ENCODE peak calls at places on chromosomes 13 and 19, in seven cellular contexts. U is adrenal gland, L is Peyer's patch, D is GM23338, V is gastrocnemius medialis, M is upper lobe of right lung, A is right cardiac atrium. J is an unnamed sample.

GRCh38 chr13:24138911-24139310 is 21.6 kb upstream of the SPATA13 start:
- DNase-seq in L (no peak), V (no peak), A (no peak), M (no peak), D (no peak), U (no peak), J (no peak)

GRCh38 chr13:28077231-28077630 is 23.1 kb downstream of the FLT3 start:
- DNase-seq in L (no peak), A (no peak), M (no peak), D (no peak), U (no peak), V (no peak), J (no peak)

GRCh38 chr19:37654118-37654517 is 1.1 kb downstream of the ZFP30 start:
- DNase-seq in U (no peak), M (no peak), D (no peak), L (no peak), V (no peak), A (no peak), J (no peak)

GRCh38 chr13:47499358-47500150 is 501.5 kb downstream of the SUCLA2 start:
- DNase-seq in D (no peak), A (no peak), L (no peak), V (no peak), U (no peak), M (no peak), J (peak)

GRCh38 chr19:30587869-30588268 is 215.7 kb downstream of the ZNF536 start:
- DNase-seq in A (no peak), V (no peak), U (no peak), D (no peak), L (no peak), M (no peak), J (no peak)

GRCh38 chr19:57558525-57558924 is 1.1 kb downstream of the ZNF550 start:
- DNase-seq in A (no peak), D (peak), M (no peak), U (no peak), V (no peak), L (no peak), J (no peak)

GRCh38 chr13:24630851-24631341 is 49.3 kb upstream of the ATP12A start:
- DNase-seq in M (no peak), V (no peak), L (no peak), A (no peak), D (no peak), U (no peak), J (peak)

GRCh38 chr13:99959538-99960230 is 11.9 kb downstream of the ZIC5 start:
- DNase-seq in D (peak), V (no peak), A (no peak), M (no peak), L (no peak), U (no peak), J (no peak)

GRCh38 chr13:34654682-34655081 is 287.4 kb upstream of the NBEA start:
- DNase-seq in V (no peak), L (no peak), U (no peak), M (no peak), A (no peak), D (no peak), J (no peak)

DNA sequence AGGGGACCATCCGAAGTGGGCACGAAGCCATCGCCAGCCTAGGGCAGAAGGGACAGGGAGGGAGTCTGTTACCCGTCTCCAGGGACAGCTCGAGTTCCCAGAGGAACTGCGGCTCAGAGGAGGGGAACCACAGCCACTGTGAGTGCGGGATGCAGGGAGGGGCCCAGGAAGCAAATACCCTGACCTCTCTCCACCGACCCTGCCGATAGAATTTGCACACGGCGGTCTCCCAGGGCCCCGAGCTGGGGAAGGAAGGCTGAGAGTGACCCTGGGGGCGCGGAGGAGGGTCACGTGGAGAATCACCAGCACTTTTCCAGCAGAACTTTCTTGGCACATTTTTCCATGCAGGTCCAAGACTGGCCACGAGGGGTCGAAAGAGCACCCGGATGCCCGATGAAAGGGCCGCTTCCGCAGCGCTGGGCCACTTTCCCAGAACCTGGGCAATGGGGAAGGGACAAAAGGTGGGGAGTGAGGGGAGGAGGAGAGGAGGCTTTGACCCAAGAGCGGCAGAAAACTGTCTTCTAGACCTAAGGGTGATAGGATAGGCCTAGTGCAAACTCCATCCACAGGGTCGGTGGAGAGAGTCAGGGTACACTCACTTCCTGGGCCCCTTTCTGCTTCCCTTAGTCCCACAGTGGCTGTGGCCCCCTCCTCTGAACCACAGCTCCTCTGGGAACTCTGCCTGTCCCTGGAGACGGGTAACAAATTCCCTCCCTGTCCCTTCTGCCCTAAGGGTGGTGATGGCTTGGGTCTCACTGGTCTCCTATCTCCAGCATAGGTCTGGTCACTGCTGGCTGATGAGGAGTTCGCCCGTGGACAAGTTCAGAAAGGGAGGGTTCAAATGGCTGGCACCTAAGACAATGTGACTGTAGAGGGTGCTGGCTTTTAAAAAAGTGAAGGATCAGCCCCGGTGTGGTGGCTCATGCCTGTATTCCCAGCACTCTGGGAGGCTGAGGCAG is 5.3 kb upstream of the GPR4 start:
- DNase-seq in A (peak), V (peak), L (peak), D (peak), U (peak), M (peak), J (no peak)
- H3K4me3 ChIP-seq in A (no peak), V (peak), L (no peak), D (peak), U (peak), M (peak), J (peak)

GRCh38 chr13:62019858-62020257 is 604.2 kb upstream of the PCDH20 start:
- DNase-seq in A (no peak), L (no peak), U (no peak), M (no peak), D (no peak), V (no peak), J (no peak)

DNA sequence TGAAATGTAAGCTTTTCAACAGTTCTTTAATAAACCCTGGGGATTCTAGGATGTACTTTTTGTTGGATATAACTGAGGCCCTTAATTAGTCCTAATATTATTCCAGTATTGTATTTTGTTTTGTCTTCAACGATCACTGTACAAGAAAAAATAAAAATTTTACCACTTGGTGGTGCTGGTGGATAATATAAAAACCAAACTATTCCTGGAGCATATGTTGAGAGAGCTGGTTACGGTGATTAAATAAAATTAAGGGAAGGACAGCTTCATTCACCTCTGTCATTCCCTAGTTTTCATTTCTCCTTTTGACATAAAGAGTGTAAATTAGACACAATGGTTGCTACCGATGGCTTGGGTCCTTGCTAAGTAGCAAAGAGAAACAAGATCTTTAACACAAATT is 598.6 kb upstream of the PCDH20 start:
- DNase-seq in V (no peak), A (no peak), U (no peak), L (no peak), D (peak), M (no peak), J (no peak)
- H3K4me3 ChIP-seq in V (no peak), A (no peak), U (no peak), L (no peak), D (no peak), M (no peak), J (peak)

GRCh38 chr19:5987077-5987818 is 9.3 kb upstream of the RANBP3 start:
- DNase-seq in V (peak), U (peak), M (no peak), A (peak), L (peak), D (peak), J (peak)
- H3K4me3 ChIP-seq in V (peak), U (peak), M (peak), A (peak), L (peak), D (no peak), J (no peak)

DNA sequence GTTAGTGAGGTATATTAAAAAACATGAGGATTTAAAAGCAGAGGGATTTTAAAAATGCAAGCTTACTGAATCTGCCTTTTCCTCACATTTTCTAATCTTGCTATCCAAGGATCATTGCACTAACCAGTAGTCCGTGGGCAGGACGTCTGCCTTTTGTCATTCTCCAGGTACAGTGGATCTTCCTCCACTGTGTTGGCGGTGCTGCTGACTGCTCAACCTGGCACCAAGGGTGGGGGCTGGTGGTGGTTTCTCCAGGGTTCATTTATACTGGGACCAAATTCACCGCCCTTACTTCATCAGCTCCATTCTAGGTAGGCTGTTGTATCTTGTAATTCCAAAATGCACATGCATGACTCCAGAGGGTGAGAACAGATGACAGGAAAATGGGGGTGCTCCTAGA is 169.3 kb downstream of the STK24 start:
- DNase-seq in U (no peak), V (no peak), L (no peak), M (no peak), D (no peak), A (no peak), J (no peak)
- H3K4me3 ChIP-seq in U (no peak), V (no peak), L (no peak), M (no peak), D (no peak), A (no peak), J (no peak)

GRCh38 chr19:6751189-6751588 is 11.7 kb downstream of the TRIP10 start:
- DNase-seq in A (no peak), L (no peak), M (no peak), V (no peak), D (no peak), U (no peak), J (no peak)

GRCh38 chr19:6754653-6755463 is 12.4 kb downstream of the SH2D3A start:
- DNase-seq in V (no peak), U (no peak), D (no peak), M (no peak), A (peak), L (no peak), J (no peak)

GRCh38 chr19:6753178-6754031 is 13.8 kb downstream of the SH2D3A start:
- DNase-seq in L (peak), U (peak), M (peak), A (peak), V (peak), D (peak), J (no peak)

GRCh38 chr19:6754136-6754535 is 13.1 kb downstream of the SH2D3A start:
- DNase-seq in L (no peak), D (no peak), A (peak), U (no peak), M (peak), V (no peak), J (no peak)

DNA sequence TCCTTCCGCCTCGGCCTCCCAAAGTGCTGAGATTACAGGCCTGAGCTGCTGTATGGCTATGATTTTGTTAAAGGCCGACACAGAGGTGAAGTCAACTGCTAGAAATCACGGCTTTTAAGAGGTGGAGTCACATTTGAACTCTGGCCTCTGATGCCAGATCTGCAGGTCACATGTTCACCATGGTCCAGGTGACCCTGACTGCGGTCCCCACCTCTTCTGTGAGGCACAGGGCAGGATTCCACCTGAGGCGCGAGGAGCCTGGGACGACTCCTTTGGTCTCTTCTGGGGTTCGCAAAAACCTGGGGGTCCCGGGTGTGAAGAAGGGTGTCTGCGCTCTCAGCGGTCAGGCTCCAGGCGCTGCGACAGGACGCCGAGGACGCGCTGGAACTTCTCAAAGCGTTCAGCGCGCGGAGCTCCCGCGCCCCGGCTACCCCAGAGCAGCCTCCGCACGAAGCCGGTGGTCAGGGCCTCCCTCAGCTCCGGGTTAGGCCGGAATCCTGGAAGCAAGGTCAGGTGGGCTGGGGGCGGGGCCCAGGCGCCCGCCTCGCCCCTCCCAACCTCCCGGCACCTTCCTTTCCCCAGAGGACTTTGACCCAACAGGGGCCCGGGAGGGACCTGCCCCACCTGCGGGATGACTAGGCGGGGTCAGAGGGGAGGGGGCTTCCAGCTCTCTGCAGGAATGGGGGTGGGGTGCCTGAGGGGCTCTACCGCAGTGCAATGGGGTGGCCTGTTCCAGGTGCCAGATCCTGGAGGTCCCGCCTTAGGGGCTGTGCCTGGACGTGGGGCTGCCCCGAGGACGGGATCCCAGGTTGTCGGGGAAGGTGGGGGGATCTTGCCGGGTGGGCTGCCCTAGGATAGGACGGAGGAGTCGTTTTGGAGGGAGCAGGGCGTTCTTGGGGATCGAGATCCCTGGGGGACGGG is 13.0 kb downstream of the TRIP10 start:
- DNase-seq in D (peak), V (no peak), M (peak), L (no peak), A (no peak), U (no peak), J (no peak)
- H3K4me3 ChIP-seq in D (peak), V (peak), M (peak), L (peak), A (no peak), U (peak), J (peak)

GRCh38 chr13:111953546-111954178 is 113.3 kb upstream of the SOX1 start:
- DNase-seq in D (no peak), A (no peak), U (peak), L (no peak), V (no peak), M (no peak), J (no peak)

GRCh38 chr13:111952814-111953213 is 114.1 kb upstream of the SOX1 start:
- DNase-seq in D (no peak), M (peak), A (no peak), L (no peak), U (peak), V (no peak), J (no peak)

GRCh38 chr13:111955412-111955769 is 111.6 kb upstream of the SOX1 start:
- DNase-seq in U (peak), A (no peak), L (no peak), V (no peak), D (no peak), M (no peak), J (no peak)

GRCh38 chr13:111956261-111957151 is 110.4 kb upstream of the SOX1 start:
- DNase-seq in U (peak), A (no peak), L (no peak), M (no peak), V (no peak), D (no peak), J (no peak)

GRCh38 chr13:111954681-111955411 is 112.1 kb upstream of the SOX1 start:
- DNase-seq in M (no peak), V (no peak), D (no peak), A (no peak), L (no peak), U (peak), J (no peak)
- H3K4me3 ChIP-seq in M (no peak), V (no peak), D (no peak), A (no peak), L (no peak), U (no peak), J (no peak)

GRCh38 chr19:7885818-7886217 is 2.5 kb upstream of the LRRC8E start:
- DNase-seq in L (no peak), U (no peak), V (no peak), M (no peak), A (no peak), D (no peak), J (no peak)

GRCh38 chr19:7883796-7884570 is 4.3 kb upstream of the LRRC8E start:
- DNase-seq in A (no peak), U (no peak), V (no peak), L (no peak), M (no peak), D (no peak), J (no peak)

GRCh38 chr19:7888145-7888825 is at the start of gene LRRC8E:
- DNase-seq in A (peak), L (no peak), D (peak), V (no peak), M (peak), U (no peak), J (no peak)

GRCh38 chr19:7888826-7889217 is 512 bp downstream of the LRRC8E start:
- DNase-seq in M (no peak), V (no peak), U (no peak), D (no peak), L (no peak), A (no peak), J (no peak)

DNA sequence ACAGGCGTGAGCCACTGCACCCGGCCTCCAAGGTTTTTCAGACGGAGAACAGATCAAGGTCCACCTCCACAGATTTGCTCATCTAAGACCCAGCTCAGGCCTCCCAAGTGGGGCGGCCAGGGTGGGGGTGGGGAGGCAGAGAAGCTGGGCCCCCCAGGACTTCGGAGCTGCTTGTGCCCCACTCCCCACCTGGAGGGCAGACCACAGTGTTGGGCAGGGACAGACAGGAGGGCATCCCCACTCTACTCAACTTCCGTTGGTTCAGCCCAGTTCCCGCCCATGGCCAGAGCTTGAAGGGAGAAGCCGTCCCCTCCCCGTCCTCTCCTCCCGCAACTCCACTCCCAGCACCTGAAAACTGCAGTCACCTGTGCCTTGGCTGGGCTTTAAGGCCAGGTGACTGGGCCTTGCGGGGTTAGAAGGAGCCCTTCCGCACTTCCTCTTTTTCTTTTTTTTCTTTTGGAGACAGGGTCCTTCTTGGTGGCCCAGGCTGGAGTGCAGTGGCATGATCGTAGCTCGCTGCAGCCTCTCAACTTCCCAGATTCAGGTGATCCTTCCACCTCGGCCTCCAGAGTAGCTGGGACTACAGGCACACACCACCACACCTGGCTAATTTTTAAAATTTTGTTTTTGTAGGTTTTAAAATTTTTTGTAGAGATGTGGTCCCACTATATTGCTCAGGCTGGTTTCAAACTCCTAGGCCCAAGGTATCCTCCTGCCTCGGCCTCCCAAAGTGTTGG is 734 bp upstream of the LRRC8E start:
- DNase-seq in M (no peak), U (no peak), D (peak), A (no peak), V (no peak), L (no peak), J (no peak)
- H3K4me3 ChIP-seq in M (no peak), U (no peak), D (peak), A (no peak), V (no peak), L (peak), J (peak)

DNA sequence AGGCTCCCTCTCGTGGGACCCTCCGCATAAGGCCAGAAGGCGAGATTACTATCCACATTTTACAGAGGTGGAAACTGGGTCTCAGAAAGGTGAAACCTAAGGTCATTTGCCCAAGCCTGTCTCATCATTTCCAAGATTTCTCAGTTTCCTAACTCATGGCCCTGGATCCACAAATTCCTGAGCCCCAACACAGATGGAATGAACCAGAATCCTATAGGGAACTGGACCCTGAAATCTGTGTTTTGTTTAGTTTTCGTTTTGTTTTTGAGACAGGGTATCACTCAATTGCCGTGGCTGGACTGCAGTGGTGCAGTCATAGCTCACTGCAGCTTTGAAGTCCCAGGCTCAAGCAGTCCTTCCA is 563 bp upstream of the GNG7 start:
- DNase-seq in U (no peak), M (no peak), D (no peak), A (no peak), V (no peak), L (no peak), J (no peak)
- H3K4me3 ChIP-seq in U (peak), M (peak), D (peak), A (peak), V (peak), L (peak), J (peak)